ENCODE peak calls at places on chromosomes 12 and 14, in six cellular contexts. Q is mesendoderm, I is IMR-90, K is mesenchymal stem cell, W is H9, C is H1. B is an unnamed sample.

GRCh38 chr12:10082057-10082874 is 16.5 kb downstream of the CLEC1A start:
- DNase-seq in Q (no peak), I (no peak), W (no peak), C (no peak), K (peak; percentile 6), B (no peak)

GRCh38 chr12:10227648-10228047 is 15.0 kb downstream of the GABARAPL1 start:
- DNase-seq in W (no peak), I (no peak), C (no peak), K (no peak), Q (no peak), B (no peak)

GRCh38 chr12:6476496-6476895 is 6.0 kb upstream of the VAMP1 start:
- DNase-seq in C (no peak), K (peak; percentile 84), W (no peak), I (peak; percentile 88), Q (no peak), B (no peak)

GRCh38 chr12:27193854-27194544 is 50.1 kb upstream of the STK38L start:
- DNase-seq in C (no peak), W (no peak), Q (peak; percentile 82), K (peak; percentile 81), I (peak; percentile 86), B (no peak)

GRCh38 chr14:66009104-66009503 is 477.1 kb upstream of the CCDC196 start:
- DNase-seq in C (no peak), K (peak; percentile 91), W (no peak), Q (peak; percentile 94), I (peak; percentile 12), B (peak; percentile 11)

GRCh38 chr12:126369487-126370463 is 1304.5 kb downstream of the AACS start:
- DNase-seq in K (no peak), Q (peak; percentile 66), I (no peak), C (no peak), W (no peak), B (no peak)

GRCh38 chr12:100632445-100632892 is 59.0 kb downstream of the GAS2L3 start:
- DNase-seq in I (no peak), Q (peak; percentile 14), C (no peak), K (no peak), W (no peak), B (no peak)

GRCh38 chr12:17579148-17580026 is 510.6 kb downstream of the RERGL start:
- DNase-seq in I (no peak), Q (peak; percentile 25), C (no peak), K (no peak), W (no peak), B (no peak)

GRCh38 chr14:103002578-103003350 is 54.6 kb downstream of the CDC42BPB start:
- DNase-seq in C (no peak), I (no peak), Q (no peak), W (no peak), K (no peak), B (no peak)

GRCh38 chr12:20722142-20722541 is 27.0 kb downstream of the SLCO1C1 start:
- DNase-seq in K (no peak), W (no peak), Q (peak; percentile 27), I (no peak), C (no peak), B (no peak)

GRCh38 chr14:52494444-52494843 is 57.9 kb downstream of the TXNDC16 start:
- DNase-seq in Q (no peak), W (no peak), K (no peak), I (no peak), C (no peak), B (no peak)

DNA sequence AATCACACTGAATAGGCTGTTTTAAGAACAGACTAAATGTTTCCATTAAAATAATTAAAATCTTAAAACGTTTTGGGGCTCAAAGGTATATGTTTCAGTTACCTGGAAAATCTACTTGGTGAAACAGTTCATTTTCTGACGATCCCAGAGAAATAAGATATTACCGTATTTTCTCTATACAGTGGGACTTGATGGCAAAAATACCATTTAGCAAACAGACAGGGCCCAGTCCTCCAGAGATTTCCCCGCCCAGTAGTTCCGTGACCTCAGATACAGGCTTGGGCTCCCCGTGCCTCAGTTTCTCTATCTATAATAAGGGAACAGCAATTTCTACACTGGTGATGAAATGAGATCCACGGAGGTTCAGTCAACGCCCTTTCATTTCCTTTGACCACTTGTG is 304.4 kb downstream of the VRK1 start:
- DNase-seq in Q (no peak), I (no peak), W (no peak), C (no peak), K (no peak), B (no peak)
- H2BK15ac ChIP-seq in Q (no peak overlapping the region), I (no peak overlapping the region), W (no peak overlapping the region), C (no peak overlapping the region), K (no peak overlapping the region), B (no peak overlapping the region)

DNA sequence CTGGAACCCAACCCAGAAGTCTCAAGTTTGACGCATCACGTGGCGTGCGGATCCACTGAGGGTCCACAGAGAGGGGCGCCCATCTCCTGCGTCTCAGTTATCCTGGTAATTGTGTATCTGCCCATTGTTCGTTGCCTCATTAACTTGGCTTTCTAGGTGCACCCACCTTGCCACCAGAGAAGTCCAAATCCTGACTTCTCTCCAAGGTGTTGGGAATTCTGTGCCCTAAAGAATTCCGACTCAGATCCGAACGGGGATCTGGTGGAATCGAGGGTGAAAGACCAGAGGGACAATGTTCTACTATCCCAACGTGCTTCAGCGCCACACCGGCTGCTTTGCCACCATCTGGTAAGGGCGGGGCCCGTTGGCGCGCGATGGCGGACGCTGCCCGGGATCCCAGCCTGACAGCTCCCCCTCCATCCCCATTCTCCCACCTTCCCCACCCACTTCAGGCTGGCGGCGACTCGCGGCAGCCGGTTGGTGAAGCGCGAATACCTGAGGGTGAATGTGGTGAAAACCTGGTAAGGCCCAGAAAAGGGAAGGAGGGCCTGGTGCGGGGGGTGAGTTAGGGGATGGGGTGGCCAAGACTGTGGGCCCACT is 481 bp downstream of the REC8 start:
- DNase-seq in K (no peak), Q (no peak), W (peak; percentile 39), C (no peak), I (no peak), B (no peak)
- H3K4me2 ChIP-seq in K (no peak overlapping the region), Q (peak overlapping the region; percentile 92), W (peak overlapping the region; percentile 48), C (peak overlapping the region; percentile 96), I (no peak overlapping the region), B (peak overlapping the region; percentile 92)

GRCh38 chr12:66235626-66236281 is 46.7 kb downstream of the IRAK3 start:
- DNase-seq in I (peak; percentile 4), W (no peak), K (peak; percentile 41), C (no peak), Q (no peak), B (no peak)
- H2BK15ac ChIP-seq in I (no peak overlapping the region), W (no peak overlapping the region), K (no peak overlapping the region), C (no peak overlapping the region), Q (no peak overlapping the region), B (no peak overlapping the region)

GRCh38 chr12:31682136-31682962 is 22.9 kb downstream of the ETFBKMT start:
- DNase-seq in Q (peak; percentile 98), W (peak; percentile 94), I (peak; percentile 82), C (peak; percentile 69), K (peak; percentile 86), B (peak; percentile 65)

GRCh38 chr12:31685801-31686200 is 26.3 kb downstream of the ETFBKMT start:
- DNase-seq in I (no peak), W (no peak), K (no peak), C (no peak), Q (no peak), B (no peak)

GRCh38 chr12:31687101-31687527 is 27.6 kb downstream of the ETFBKMT start:
- DNase-seq in Q (no peak), C (no peak), I (no peak), W (no peak), K (no peak), B (no peak)
- H3K4me2 ChIP-seq in Q (no peak overlapping the region), C (no peak overlapping the region), I (no peak overlapping the region), W (no peak overlapping the region), K (no peak overlapping the region), B (no peak overlapping the region)

GRCh38 chr14:49796025-49796424 is 28.1 kb downstream of the KLHDC2 start:
- DNase-seq in I (no peak), W (no peak), Q (no peak), K (no peak), C (no peak), B (no peak)
- H2BK15ac ChIP-seq in I (no peak overlapping the region), W (no peak overlapping the region), Q (no peak overlapping the region), K (no peak overlapping the region), C (no peak overlapping the region), B (no peak overlapping the region)

GRCh38 chr14:22820731-22821130 is 5.5 kb upstream of the SLC7A7 start:
- DNase-seq in I (no peak), C (no peak), Q (peak; percentile 88), W (no peak), K (peak; percentile 40), B (no peak)
- H3K4me2 ChIP-seq in I (no peak overlapping the region), C (no peak overlapping the region), Q (no peak overlapping the region), W (no peak overlapping the region), K (no peak overlapping the region), B (no peak overlapping the region)

GRCh38 chr12:113374823-113375428 is 16.5 kb downstream of the PLBD2 start:
- DNase-seq in K (no peak), W (no peak), C (no peak), Q (no peak), I (no peak), B (no peak)
- H2BK15ac ChIP-seq in K (no peak overlapping the region), W (no peak overlapping the region), C (no peak overlapping the region), Q (no peak overlapping the region), I (no peak overlapping the region), B (no peak overlapping the region)

GRCh38 chr14:104393898-104394605 is 185.5 kb upstream of the C14orf180 start:
- DNase-seq in W (peak; percentile 24), K (no peak), C (no peak), I (no peak), Q (no peak), B (no peak)

GRCh38 chr14:104394606-104394910 is 185.0 kb upstream of the C14orf180 start:
- DNase-seq in I (no peak), W (peak; percentile 17), C (no peak), K (no peak), Q (no peak), B (no peak)

GRCh38 chr14:104392001-104392395 is 187.6 kb upstream of the C14orf180 start:
- DNase-seq in C (no peak), K (no peak), W (peak; percentile 25), Q (no peak), I (no peak), B (no peak)

GRCh38 chr14:104392396-104393198 is 187.0 kb upstream of the C14orf180 start:
- DNase-seq in C (no peak), Q (no peak), W (peak; percentile 17), I (no peak), K (no peak), B (no peak)

GRCh38 chr14:104393199-104393897 is 186.2 kb upstream of the C14orf180 start:
- DNase-seq in Q (no peak), I (no peak), C (no peak), K (no peak), W (peak; percentile 20), B (no peak)
- H3K4me2 ChIP-seq in Q (no peak overlapping the region), I (no peak overlapping the region), C (no peak overlapping the region), K (no peak overlapping the region), W (no peak overlapping the region), B (no peak overlapping the region)

GRCh38 chr14:95006479-95006878 is 150.8 kb downstream of the DICER1 start:
- DNase-seq in Q (no peak), I (no peak), W (no peak), C (no peak), K (no peak), B (no peak)
- H2BK15ac ChIP-seq in Q (no peak overlapping the region), I (no peak overlapping the region), W (no peak overlapping the region), C (no peak overlapping the region), K (no peak overlapping the region), B (no peak overlapping the region)